ENCODE peak calls at places on chromosomes 11 and 22, in nine cellular contexts. O is NCI-H345, B is EL, T is fibroblast of the aortic adventitia, V is dermis blood vessel endothelial cell, K is K562, U is aorta, I is M059J, R is HFFc6. L is an unnamed sample.

GRCh38 chr11:129223701-129224149 is 31.6 kb upstream of the ARHGAP32 start:
- DNase-seq in B (no peak), T (peak), R (no peak), O (no peak), K (no peak), U (no peak), I (no peak), V (no peak), L (no peak)

GRCh38 chr11:134761361-134761760 is 349.3 kb upstream of the B3GAT1 start:
- DNase-seq in K (no peak), O (no peak), I (no peak), V (no peak), T (no peak), U (no peak), R (no peak), B (no peak), L (no peak)

GRCh38 chr22:50641696-50642607 is 14.0 kb upstream of the ARSA start:
- DNase-seq in O (no peak), I (no peak), T (no peak), U (peak), B (no peak), R (no peak), V (peak), K (peak), L (no peak)

GRCh38 chr11:130737041-130737830 is 179.0 kb downstream of the SNX19 start:
- DNase-seq in B (peak), U (no peak), V (no peak), I (peak), O (no peak), K (no peak), T (peak), R (no peak), L (no peak)

GRCh38 chr11:34492806-34493414 is 20.7 kb downstream of the ELF5 start:
- DNase-seq in B (peak), T (peak), O (peak), R (peak), I (peak), K (peak), U (no peak), V (peak), L (peak)

GRCh38 chr11:2276999-2277328 is 6.6 kb upstream of the ASCL2 start:
- DNase-seq in U (no peak), T (no peak), R (no peak), K (no peak), B (no peak), V (no peak), O (no peak), I (no peak), L (no peak)

GRCh38 chr11:61509058-61510029 is 795 bp downstream of the LRRC10B start:
- DNase-seq in I (peak), U (peak), K (peak), B (peak), O (peak), R (no peak), V (peak), T (peak), L (peak)

GRCh38 chr22:32413715-32414114 is 1.7 kb upstream of the RTCB start:
- DNase-seq in K (peak), V (peak), O (no peak), B (peak), T (peak), I (peak), R (peak), U (no peak), L (no peak)

GRCh38 chr11:34198523-34198922 is 93.1 kb downstream of the NAT10 start:
- DNase-seq in I (peak), O (no peak), K (no peak), B (peak), T (no peak), U (no peak), V (peak), R (no peak), L (no peak)

GRCh38 chr22:48838376-48838775 is 989.3 kb downstream of the BRD1 start:
- DNase-seq in U (no peak), R (no peak), T (no peak), O (no peak), V (no peak), I (no peak), B (no peak), K (no peak), L (no peak)

GRCh38 chr11:5596611-5597201 is at the start of gene TRIM6:
- DNase-seq in V (peak), T (peak), I (peak), B (peak), K (peak), R (peak), U (peak), O (no peak), L (no peak)

GRCh38 chr11:65404638-65405339 is 17.8 kb upstream of the NEAT1 start:
- DNase-seq in U (no peak), K (no peak), O (no peak), R (no peak), V (no peak), B (no peak), T (no peak), I (no peak), L (no peak)

GRCh38 chr11:24779791-24780190 is 282.9 kb downstream of the LUZP2 start:
- DNase-seq in K (no peak), R (no peak), I (no peak), B (no peak), V (no peak), U (no peak), T (no peak), O (no peak), L (no peak)

GRCh38 chr11:117908261-117908895 is 20.8 kb downstream of the TMPRSS13 start:
- DNase-seq in V (no peak), K (peak), B (no peak), O (no peak), T (no peak), U (no peak), I (no peak), R (no peak), L (no peak)

GRCh38 chr11:111983187-111983986 is 41.8 kb upstream of the DLAT start:
- DNase-seq in V (peak), B (no peak), R (no peak), O (no peak), I (no peak), U (no peak), T (no peak), K (peak), L (peak)

GRCh38 chr11:74849525-74850391 is 99.1 kb downstream of the XRRA1 start:
- DNase-seq in B (peak), V (peak), K (no peak), R (peak), I (peak), T (peak), U (peak), O (no peak), L (no peak)